ENCODE peak calls at places on chromosomes 16 and 17, in eight cellular contexts. One of them, this sample, is unnamed.
A peak's percentile ranks its signal among the peaks of the same experiment; 100 is the strongest.

GRCh38 chr16:69187891-69188451 is 1.0 kb downstream of the SNTB2 start:
- DNase-seq in heart right ventricle: peak; percentile 26
- DNase-seq in activated CD8-positive, alpha-beta T cell treated with anti-CD3 and anti-CD28 coated beads, Interleukin-2, amount 10 ng/mL, durations not matched to agents 7 days and 5 days: peak; percentile 53
- DNase-seq in NB4: peak; percentile 50
- DNase-seq in hippocampal formation: no peak
- DNase-seq in pancreas: peak; percentile 44
- DNase-seq in iris pigment epithelial cell: peak; percentile 39
- DNase-seq in HTR-8/SVneo: peak; percentile 36
- DNase-seq in this sample: no peak

GRCh38 chr16:66534376-66534799 is 15.5 kb downstream of the TK2 start:
- DNase-seq in hippocampal formation: no peak
- DNase-seq in HTR-8/SVneo: no peak
- DNase-seq in heart right ventricle: no peak
- DNase-seq in pancreas: no peak
- DNase-seq in activated CD8-positive, alpha-beta T cell treated with anti-CD3 and anti-CD28 coated beads, Interleukin-2, amount 10 ng/mL, durations not matched to agents 7 days and 5 days: no peak
- DNase-seq in iris pigment epithelial cell: no peak
- DNase-seq in NB4: no peak
- DNase-seq in this sample: no peak

GRCh38 chr17:42248351-42249179 is 27.6 kb downstream of the STAT5B start:
- DNase-seq in HTR-8/SVneo: no peak
- DNase-seq in hippocampal formation: peak; percentile 86
- DNase-seq in activated CD8-positive, alpha-beta T cell treated with anti-CD3 and anti-CD28 coated beads, Interleukin-2, amount 10 ng/mL, durations not matched to agents 7 days and 5 days: peak; percentile 88
- DNase-seq in heart right ventricle: peak; percentile 90
- DNase-seq in iris pigment epithelial cell: peak; percentile 98
- DNase-seq in pancreas: peak; percentile 88
- DNase-seq in NB4: peak; percentile 94
- DNase-seq in this sample: no peak

GRCh38 chr16:47136101-47136820 is 7.5 kb downstream of the NETO2 start:
- DNase-seq in heart right ventricle: peak; percentile 44
- DNase-seq in activated CD8-positive, alpha-beta T cell treated with anti-CD3 and anti-CD28 coated beads, Interleukin-2, amount 10 ng/mL, durations not matched to agents 7 days and 5 days: no peak
- DNase-seq in hippocampal formation: no peak
- DNase-seq in pancreas: no peak
- DNase-seq in HTR-8/SVneo: no peak
- DNase-seq in NB4: peak; percentile 61
- DNase-seq in iris pigment epithelial cell: peak; percentile 66
- DNase-seq in this sample: peak; percentile 37

GRCh38 chr17:39080416-39081179 is 70.8 kb downstream of the PLXDC1 start:
- DNase-seq in heart right ventricle: no peak
- DNase-seq in NB4: no peak
- DNase-seq in pancreas: no peak
- DNase-seq in hippocampal formation: no peak
- DNase-seq in activated CD8-positive, alpha-beta T cell treated with anti-CD3 and anti-CD28 coated beads, Interleukin-2, amount 10 ng/mL, durations not matched to agents 7 days and 5 days: no peak
- DNase-seq in iris pigment epithelial cell: peak; percentile 45
- DNase-seq in HTR-8/SVneo: no peak
- DNase-seq in this sample: no peak

GRCh38 chr16:48628359-48628985 is 18.5 kb upstream of the N4BP1 start:
- DNase-seq in iris pigment epithelial cell: no peak
- DNase-seq in HTR-8/SVneo: no peak
- DNase-seq in activated CD8-positive, alpha-beta T cell treated with anti-CD3 and anti-CD28 coated beads, Interleukin-2, amount 10 ng/mL, durations not matched to agents 7 days and 5 days: peak; percentile 18
- DNase-seq in heart right ventricle: no peak
- DNase-seq in hippocampal formation: no peak
- DNase-seq in pancreas: no peak
- DNase-seq in NB4: no peak
- DNase-seq in this sample: no peak

GRCh38 chr16:4057439-4057877 is 58.8 kb downstream of the ADCY9 start:
- DNase-seq in activated CD8-positive, alpha-beta T cell treated with anti-CD3 and anti-CD28 coated beads, Interleukin-2, amount 10 ng/mL, durations not matched to agents 7 days and 5 days: no peak
- DNase-seq in hippocampal formation: no peak
- DNase-seq in heart right ventricle: no peak
- DNase-seq in iris pigment epithelial cell: no peak
- DNase-seq in HTR-8/SVneo: no peak
- DNase-seq in pancreas: no peak
- DNase-seq in NB4: no peak
- DNase-seq in this sample: no peak

GRCh38 chr17:31587462-31587861 is 196.0 kb downstream of the RAB11FIP4 start:
- DNase-seq in hippocampal formation: no peak
- DNase-seq in iris pigment epithelial cell: no peak
- DNase-seq in activated CD8-positive, alpha-beta T cell treated with anti-CD3 and anti-CD28 coated beads, Interleukin-2, amount 10 ng/mL, durations not matched to agents 7 days and 5 days: no peak
- DNase-seq in pancreas: no peak
- DNase-seq in heart right ventricle: no peak
- DNase-seq in HTR-8/SVneo: no peak
- DNase-seq in NB4: no peak
- DNase-seq in this sample: no peak

GRCh38 chr16:8572919-8573724 is 17.2 kb downstream of the TMEM114 start:
- DNase-seq in HTR-8/SVneo: no peak
- DNase-seq in activated CD8-positive, alpha-beta T cell treated with anti-CD3 and anti-CD28 coated beads, Interleukin-2, amount 10 ng/mL, durations not matched to agents 7 days and 5 days: peak; percentile 32
- DNase-seq in pancreas: no peak
- DNase-seq in NB4: peak; percentile 56
- DNase-seq in iris pigment epithelial cell: peak; percentile 54
- DNase-seq in heart right ventricle: no peak
- DNase-seq in hippocampal formation: no peak
- DNase-seq in this sample: no peak

GRCh38 chr17:44218344-44219125 is 940 bp downstream of the UBTF start:
- DNase-seq in heart right ventricle: peak; percentile 89
- DNase-seq in NB4: peak; percentile 94
- DNase-seq in HTR-8/SVneo: peak; percentile 89
- DNase-seq in activated CD8-positive, alpha-beta T cell treated with anti-CD3 and anti-CD28 coated beads, Interleukin-2, amount 10 ng/mL, durations not matched to agents 7 days and 5 days: peak; percentile 90
- DNase-seq in pancreas: peak; percentile 89
- DNase-seq in iris pigment epithelial cell: peak; percentile 87
- DNase-seq in hippocampal formation: peak; percentile 76
- DNase-seq in this sample: no peak

GRCh38 chr17:73976676-73977521 is 226.6 kb upstream of the RPL38 start:
- DNase-seq in heart right ventricle: peak; percentile 25
- DNase-seq in HTR-8/SVneo: no peak
- DNase-seq in NB4: no peak
- DNase-seq in hippocampal formation: no peak
- DNase-seq in iris pigment epithelial cell: no peak
- DNase-seq in activated CD8-positive, alpha-beta T cell treated with anti-CD3 and anti-CD28 coated beads, Interleukin-2, amount 10 ng/mL, durations not matched to agents 7 days and 5 days: no peak
- DNase-seq in pancreas: no peak
- DNase-seq in this sample: no peak

GRCh38 chr16:56245197-56245596 is 53.9 kb downstream of the GNAO1 start:
- DNase-seq in heart right ventricle: no peak
- DNase-seq in iris pigment epithelial cell: peak; percentile 11
- DNase-seq in pancreas: no peak
- DNase-seq in HTR-8/SVneo: peak; percentile 26
- DNase-seq in activated CD8-positive, alpha-beta T cell treated with anti-CD3 and anti-CD28 coated beads, Interleukin-2, amount 10 ng/mL, durations not matched to agents 7 days and 5 days: no peak
- DNase-seq in hippocampal formation: no peak
- DNase-seq in NB4: no peak
- DNase-seq in this sample: no peak

GRCh38 chr16:72875291-72876036 is 172.5 kb downstream of the ZFHX3 start:
- DNase-seq in iris pigment epithelial cell: peak; percentile 28
- DNase-seq in NB4: peak; percentile 30
- DNase-seq in hippocampal formation: no peak
- DNase-seq in heart right ventricle: no peak
- DNase-seq in pancreas: no peak
- DNase-seq in HTR-8/SVneo: no peak
- DNase-seq in activated CD8-positive, alpha-beta T cell treated with anti-CD3 and anti-CD28 coated beads, Interleukin-2, amount 10 ng/mL, durations not matched to agents 7 days and 5 days: no peak
- DNase-seq in this sample: no peak

GRCh38 chr17:50565559-50566350 is 5.2 kb downstream of the CACNA1G start:
- DNase-seq in NB4: no peak
- DNase-seq in pancreas: no peak
- DNase-seq in hippocampal formation: no peak
- DNase-seq in activated CD8-positive, alpha-beta T cell treated with anti-CD3 and anti-CD28 coated beads, Interleukin-2, amount 10 ng/mL, durations not matched to agents 7 days and 5 days: no peak
- DNase-seq in iris pigment epithelial cell: no peak
- DNase-seq in HTR-8/SVneo: no peak
- DNase-seq in heart right ventricle: no peak
- DNase-seq in this sample: no peak

GRCh38 chr17:65559802-65560627 is 1.4 kb downstream of the AXIN2 start:
- DNase-seq in NB4: no peak
- DNase-seq in pancreas: peak; percentile 50
- DNase-seq in iris pigment epithelial cell: no peak
- DNase-seq in HTR-8/SVneo: peak; percentile 48
- DNase-seq in hippocampal formation: peak; percentile 23
- DNase-seq in activated CD8-positive, alpha-beta T cell treated with anti-CD3 and anti-CD28 coated beads, Interleukin-2, amount 10 ng/mL, durations not matched to agents 7 days and 5 days: no peak
- DNase-seq in heart right ventricle: no peak
- DNase-seq in this sample: no peak

GRCh38 chr16:3965781-3966582 is 85.5 kb upstream of the CREBBP start:
- DNase-seq in NB4: no peak
- DNase-seq in pancreas: no peak
- DNase-seq in heart right ventricle: no peak
- DNase-seq in activated CD8-positive, alpha-beta T cell treated with anti-CD3 and anti-CD28 coated beads, Interleukin-2, amount 10 ng/mL, durations not matched to agents 7 days and 5 days: no peak
- DNase-seq in HTR-8/SVneo: no peak
- DNase-seq in iris pigment epithelial cell: no peak
- DNase-seq in hippocampal formation: no peak
- DNase-seq in this sample: no peak

GRCh38 chr16:57637020-57637419 is 8.6 kb downstream of the ADGRG1 start:
- DNase-seq in pancreas: no peak
- DNase-seq in activated CD8-positive, alpha-beta T cell treated with anti-CD3 and anti-CD28 coated beads, Interleukin-2, amount 10 ng/mL, durations not matched to agents 7 days and 5 days: no peak
- DNase-seq in HTR-8/SVneo: no peak
- DNase-seq in hippocampal formation: no peak
- DNase-seq in iris pigment epithelial cell: no peak
- DNase-seq in NB4: peak; percentile 48
- DNase-seq in heart right ventricle: no peak
- DNase-seq in this sample: no peak

GRCh38 chr17:42289863-42290165 is 1.5 kb downstream of the STAT5A start:
- DNase-seq in pancreas: no peak
- DNase-seq in iris pigment epithelial cell: no peak
- DNase-seq in HTR-8/SVneo: no peak
- DNase-seq in activated CD8-positive, alpha-beta T cell treated with anti-CD3 and anti-CD28 coated beads, Interleukin-2, amount 10 ng/mL, durations not matched to agents 7 days and 5 days: no peak
- DNase-seq in heart right ventricle: no peak
- DNase-seq in hippocampal formation: no peak
- DNase-seq in NB4: no peak
- DNase-seq in this sample: no peak

GRCh38 chr16:31488630-31489564 is 6.0 kb downstream of the SLC5A2 start:
- DNase-seq in heart right ventricle: no peak
- DNase-seq in HTR-8/SVneo: no peak
- DNase-seq in pancreas: no peak
- DNase-seq in activated CD8-positive, alpha-beta T cell treated with anti-CD3 and anti-CD28 coated beads, Interleukin-2, amount 10 ng/mL, durations not matched to agents 7 days and 5 days: no peak
- DNase-seq in NB4: no peak
- DNase-seq in iris pigment epithelial cell: peak; percentile 27
- DNase-seq in hippocampal formation: no peak
- DNase-seq in this sample: no peak

GRCh38 chr16:71351558-71351901 is 7.0 kb upstream of the CALB2 start:
- DNase-seq in hippocampal formation: no peak
- DNase-seq in activated CD8-positive, alpha-beta T cell treated with anti-CD3 and anti-CD28 coated beads, Interleukin-2, amount 10 ng/mL, durations not matched to agents 7 days and 5 days: no peak
- DNase-seq in HTR-8/SVneo: no peak
- DNase-seq in iris pigment epithelial cell: no peak
- DNase-seq in NB4: no peak
- DNase-seq in heart right ventricle: no peak
- DNase-seq in pancreas: no peak
- DNase-seq in this sample: no peak

GRCh38 chr17:75843577-75844529 is at the start of gene UNC13D:
- DNase-seq in heart right ventricle: no peak
- DNase-seq in HTR-8/SVneo: no peak
- DNase-seq in NB4: peak; percentile 93
- DNase-seq in activated CD8-positive, alpha-beta T cell treated with anti-CD3 and anti-CD28 coated beads, Interleukin-2, amount 10 ng/mL, durations not matched to agents 7 days and 5 days: peak; percentile 79
- DNase-seq in hippocampal formation: no peak
- DNase-seq in pancreas: no peak
- DNase-seq in iris pigment epithelial cell: no peak
- DNase-seq in this sample: no peak

GRCh38 chr17:77297693-77298666 is 157.2 kb downstream of the SEC14L1 start:
- DNase-seq in iris pigment epithelial cell: peak; percentile 70
- DNase-seq in heart right ventricle: no peak
- DNase-seq in NB4: peak; percentile 53
- DNase-seq in activated CD8-positive, alpha-beta T cell treated with anti-CD3 and anti-CD28 coated beads, Interleukin-2, amount 10 ng/mL, durations not matched to agents 7 days and 5 days: no peak
- DNase-seq in hippocampal formation: no peak
- DNase-seq in HTR-8/SVneo: no peak
- DNase-seq in pancreas: no peak
- DNase-seq in this sample: no peak

GRCh38 chr17:79965806-79966205 is 69.9 kb downstream of the TBC1D16 start:
- DNase-seq in heart right ventricle: no peak
- DNase-seq in HTR-8/SVneo: no peak
- DNase-seq in pancreas: peak; percentile 67
- DNase-seq in activated CD8-positive, alpha-beta T cell treated with anti-CD3 and anti-CD28 coated beads, Interleukin-2, amount 10 ng/mL, durations not matched to agents 7 days and 5 days: no peak
- DNase-seq in NB4: no peak
- DNase-seq in hippocampal formation: peak; percentile 57
- DNase-seq in iris pigment epithelial cell: no peak
- DNase-seq in this sample: no peak

GRCh38 chr16:48383877-48384304 is 1.3 kb downstream of the SIAH1 start:
- DNase-seq in hippocampal formation: no peak
- DNase-seq in HTR-8/SVneo: no peak
- DNase-seq in activated CD8-positive, alpha-beta T cell treated with anti-CD3 and anti-CD28 coated beads, Interleukin-2, amount 10 ng/mL, durations not matched to agents 7 days and 5 days: peak; percentile 26
- DNase-seq in iris pigment epithelial cell: no peak
- DNase-seq in heart right ventricle: no peak
- DNase-seq in pancreas: no peak
- DNase-seq in NB4: peak; percentile 45
- DNase-seq in this sample: no peak

GRCh38 chr17:67056746-67057490 is 12.6 kb downstream of the CACNG1 start:
- DNase-seq in hippocampal formation: no peak
- DNase-seq in HTR-8/SVneo: no peak
- DNase-seq in iris pigment epithelial cell: no peak
- DNase-seq in heart right ventricle: no peak
- DNase-seq in pancreas: no peak
- DNase-seq in NB4: no peak
- DNase-seq in activated CD8-positive, alpha-beta T cell treated with anti-CD3 and anti-CD28 coated beads, Interleukin-2, amount 10 ng/mL, durations not matched to agents 7 days and 5 days: no peak
- DNase-seq in this sample: no peak

GRCh38 chr17:78557598-78558039 is 19.6 kb downstream of the DNAH17 start:
- DNase-seq in heart right ventricle: no peak
- DNase-seq in NB4: peak; percentile 45
- DNase-seq in HTR-8/SVneo: peak; percentile 62
- DNase-seq in pancreas: no peak
- DNase-seq in activated CD8-positive, alpha-beta T cell treated with anti-CD3 and anti-CD28 coated beads, Interleukin-2, amount 10 ng/mL, durations not matched to agents 7 days and 5 days: no peak
- DNase-seq in hippocampal formation: no peak
- DNase-seq in iris pigment epithelial cell: peak; percentile 69
- DNase-seq in this sample: peak; percentile 20

GRCh38 chr16:67653131-67654068 is 6.7 kb downstream of the ACD start:
- DNase-seq in HTR-8/SVneo: no peak
- DNase-seq in hippocampal formation: no peak
- DNase-seq in NB4: no peak
- DNase-seq in iris pigment epithelial cell: no peak
- DNase-seq in heart right ventricle: no peak
- DNase-seq in pancreas: no peak
- DNase-seq in activated CD8-positive, alpha-beta T cell treated with anti-CD3 and anti-CD28 coated beads, Interleukin-2, amount 10 ng/mL, durations not matched to agents 7 days and 5 days: no peak
- DNase-seq in this sample: no peak

GRCh38 chr16:2228161-2228824 is 4.9 kb downstream of the E4F1 start:
- DNase-seq in NB4: no peak
- DNase-seq in heart right ventricle: no peak
- DNase-seq in activated CD8-positive, alpha-beta T cell treated with anti-CD3 and anti-CD28 coated beads, Interleukin-2, amount 10 ng/mL, durations not matched to agents 7 days and 5 days: no peak
- DNase-seq in iris pigment epithelial cell: no peak
- DNase-seq in HTR-8/SVneo: no peak
- DNase-seq in hippocampal formation: no peak
- DNase-seq in pancreas: no peak
- DNase-seq in this sample: no peak

GRCh38 chr17:83126275-83126930 is 47.0 kb downstream of the METRNL start:
- DNase-seq in pancreas: no peak
- DNase-seq in activated CD8-positive, alpha-beta T cell treated with anti-CD3 and anti-CD28 coated beads, Interleukin-2, amount 10 ng/mL, durations not matched to agents 7 days and 5 days: no peak
- DNase-seq in NB4: no peak
- DNase-seq in iris pigment epithelial cell: no peak
- DNase-seq in hippocampal formation: no peak
- DNase-seq in HTR-8/SVneo: no peak
- DNase-seq in heart right ventricle: no peak
- DNase-seq in this sample: no peak

GRCh38 chr16:68406458-68407041 is 41.8 kb downstream of the SMPD3 start:
- DNase-seq in hippocampal formation: no peak
- DNase-seq in pancreas: no peak
- DNase-seq in HTR-8/SVneo: no peak
- DNase-seq in heart right ventricle: no peak
- DNase-seq in NB4: no peak
- DNase-seq in activated CD8-positive, alpha-beta T cell treated with anti-CD3 and anti-CD28 coated beads, Interleukin-2, amount 10 ng/mL, durations not matched to agents 7 days and 5 days: no peak
- DNase-seq in iris pigment epithelial cell: peak; percentile 52
- DNase-seq in this sample: no peak

GRCh38 chr16:23578096-23578830 is 17.9 kb downstream of the NDUFAB1 start:
- DNase-seq in heart right ventricle: no peak
- DNase-seq in iris pigment epithelial cell: peak; percentile 45
- DNase-seq in activated CD8-positive, alpha-beta T cell treated with anti-CD3 and anti-CD28 coated beads, Interleukin-2, amount 10 ng/mL, durations not matched to agents 7 days and 5 days: no peak
- DNase-seq in HTR-8/SVneo: no peak
- DNase-seq in hippocampal formation: no peak
- DNase-seq in NB4: no peak
- DNase-seq in pancreas: no peak
- DNase-seq in this sample: no peak

GRCh38 chr17:74641224-74641948 is 17.8 kb upstream of the CD300E start:
- DNase-seq in hippocampal formation: no peak
- DNase-seq in activated CD8-positive, alpha-beta T cell treated with anti-CD3 and anti-CD28 coated beads, Interleukin-2, amount 10 ng/mL, durations not matched to agents 7 days and 5 days: no peak
- DNase-seq in iris pigment epithelial cell: no peak
- DNase-seq in pancreas: no peak
- DNase-seq in NB4: peak; percentile 55
- DNase-seq in heart right ventricle: no peak
- DNase-seq in HTR-8/SVneo: no peak
- DNase-seq in this sample: no peak

GRCh38 chr16:2535644-2536021 is 2.2 kb upstream of the PDPK1 start:
- DNase-seq in HTR-8/SVneo: no peak
- DNase-seq in heart right ventricle: no peak
- DNase-seq in activated CD8-positive, alpha-beta T cell treated with anti-CD3 and anti-CD28 coated beads, Interleukin-2, amount 10 ng/mL, durations not matched to agents 7 days and 5 days: no peak
- DNase-seq in hippocampal formation: no peak
- DNase-seq in pancreas: peak; percentile 34
- DNase-seq in iris pigment epithelial cell: peak; percentile 63
- DNase-seq in NB4: no peak
- DNase-seq in this sample: no peak

GRCh38 chr17:81544281-81544974 is 7.7 kb downstream of the FAAP100 start:
- DNase-seq in NB4: no peak
- DNase-seq in iris pigment epithelial cell: no peak
- DNase-seq in heart right ventricle: no peak
- DNase-seq in activated CD8-positive, alpha-beta T cell treated with anti-CD3 and anti-CD28 coated beads, Interleukin-2, amount 10 ng/mL, durations not matched to agents 7 days and 5 days: no peak
- DNase-seq in HTR-8/SVneo: no peak
- DNase-seq in hippocampal formation: no peak
- DNase-seq in pancreas: no peak
- DNase-seq in this sample: no peak